ENCODE peak calls at places on chromosomes 4 and X, in five cellular contexts. One of them, this sample, is unnamed.

GRCh38 chrX:633655-634305 is 3.2 kb downstream of the SHOX start:
- DNase-seq in A549: no peak
- DNase-seq in fibroblast of lung: no peak
- DNase-seq in fibroblast of pulmonary artery: no peak
- DNase-seq in cardiac muscle cell: no peak
- DNase-seq in this sample: no peak

GRCh38 chr4:115201042-115201330 is 87.6 kb upstream of the NDST4 start:
- DNase-seq in cardiac muscle cell: no peak
- DNase-seq in A549: no peak
- DNase-seq in fibroblast of pulmonary artery: no peak
- DNase-seq in fibroblast of lung: no peak
- DNase-seq in this sample: no peak

GRCh38 chrX:70769659-70770232 is 138.8 kb downstream of the TEX11 start:
- DNase-seq in fibroblast of lung: peak; percentile 5
- DNase-seq in fibroblast of pulmonary artery: peak; percentile 14
- DNase-seq in A549: peak; percentile 7
- DNase-seq in cardiac muscle cell: peak; percentile 2
- DNase-seq in this sample: no peak

GRCh38 chr4:105422207-105422920 is 51.5 kb downstream of the PPA2 start:
- DNase-seq in cardiac muscle cell: no peak
- DNase-seq in fibroblast of pulmonary artery: no peak
- DNase-seq in fibroblast of lung: no peak
- DNase-seq in A549: no peak
- DNase-seq in this sample: no peak

GRCh38 chr4:70473691-70474090 is 1.7 kb downstream of the MUC7 start:
- DNase-seq in fibroblast of pulmonary artery: no peak
- DNase-seq in cardiac muscle cell: no peak
- DNase-seq in fibroblast of lung: peak; percentile 3
- DNase-seq in A549: no peak
- DNase-seq in this sample: no peak

GRCh38 chrX:18354369-18355329 is at the start of gene SCML2:
- DNase-seq in cardiac muscle cell: peak; percentile 38
- DNase-seq in fibroblast of lung: peak; percentile 46
- DNase-seq in fibroblast of pulmonary artery: peak; percentile 25
- DNase-seq in A549: peak; percentile 21
- DNase-seq in this sample: peak; percentile 32

GRCh38 chrX:67384403-67384802 is 159.4 kb upstream of the AR start:
- DNase-seq in fibroblast of lung: no peak
- DNase-seq in cardiac muscle cell: no peak
- DNase-seq in fibroblast of pulmonary artery: no peak
- DNase-seq in A549: no peak
- DNase-seq in this sample: no peak

GRCh38 chrX:57227691-57228090 is 58.8 kb upstream of the FAAH2 start:
- DNase-seq in fibroblast of lung: no peak
- DNase-seq in fibroblast of pulmonary artery: no peak
- DNase-seq in cardiac muscle cell: no peak
- DNase-seq in A549: no peak
- DNase-seq in this sample: no peak

GRCh38 chr4:1869530-1870327 is 1.5 kb upstream of the NSD2 start:
- DNase-seq in fibroblast of pulmonary artery: no peak
- DNase-seq in cardiac muscle cell: no peak
- DNase-seq in A549: no peak
- DNase-seq in fibroblast of lung: no peak
- DNase-seq in this sample: no peak

GRCh38 chrX:40953369-40953768 is 131.9 kb upstream of the USP9X start:
- DNase-seq in fibroblast of lung: no peak
- DNase-seq in cardiac muscle cell: no peak
- DNase-seq in fibroblast of pulmonary artery: no peak
- DNase-seq in A549: no peak
- DNase-seq in this sample: no peak

GRCh38 chr4:124642846-124643245 is 69.7 kb downstream of the ANKRD50 start:
- DNase-seq in A549: no peak
- DNase-seq in fibroblast of pulmonary artery: no peak
- DNase-seq in fibroblast of lung: no peak
- DNase-seq in cardiac muscle cell: no peak
- DNase-seq in this sample: no peak

GRCh38 chrX:140712413-140713173 is 3.0 kb downstream of the LINC00632 start:
- DNase-seq in fibroblast of lung: peak; percentile 89
- DNase-seq in A549: peak; percentile 1
- DNase-seq in cardiac muscle cell: peak; percentile 79
- DNase-seq in fibroblast of pulmonary artery: peak; percentile 75
- DNase-seq in this sample: peak; percentile 34

GRCh38 chr4:34720563-34720962 is 1523.8 kb downstream of the ARAP2 start:
- DNase-seq in fibroblast of pulmonary artery: peak; percentile 74
- DNase-seq in fibroblast of lung: peak; percentile 77
- DNase-seq in cardiac muscle cell: peak; percentile 65
- DNase-seq in A549: peak; percentile 3
- DNase-seq in this sample: peak; percentile 52

GRCh38 chr4:106329027-106329618 is 12.8 kb downstream of the AIMP1 start:
- DNase-seq in cardiac muscle cell: peak; percentile 61
- DNase-seq in A549: peak; percentile 18
- DNase-seq in fibroblast of pulmonary artery: peak; percentile 67
- DNase-seq in fibroblast of lung: peak; percentile 60
- DNase-seq in this sample: peak; percentile 69

GRCh38 chr4:17132226-17132625 is 233.8 kb upstream of the LDB2 start:
- DNase-seq in fibroblast of pulmonary artery: no peak
- DNase-seq in fibroblast of lung: peak; percentile 52
- DNase-seq in A549: no peak
- DNase-seq in cardiac muscle cell: no peak
- DNase-seq in this sample: peak; percentile 31

GRCh38 chrX:27600686-27601085 is 10.5 kb downstream of the DCAF8L2 start:
- DNase-seq in cardiac muscle cell: no peak
- DNase-seq in fibroblast of lung: peak; percentile 3
- DNase-seq in A549: no peak
- DNase-seq in fibroblast of pulmonary artery: peak; percentile 55
- DNase-seq in this sample: no peak

GRCh38 chr4:622996-623913 is 2.1 kb upstream of the PDE6B start:
- DNase-seq in cardiac muscle cell: no peak
- DNase-seq in A549: no peak
- DNase-seq in fibroblast of pulmonary artery: no peak
- DNase-seq in fibroblast of lung: no peak
- DNase-seq in this sample: no peak

GRCh38 chrX:150848914-150849365 is 49.5 kb downstream of the CD99L2 start:
- DNase-seq in fibroblast of lung: no peak
- DNase-seq in cardiac muscle cell: peak; percentile 29
- DNase-seq in A549: peak; percentile 62
- DNase-seq in fibroblast of pulmonary artery: no peak
- DNase-seq in this sample: no peak

GRCh38 chrX:150982235-150982785 is 825 bp upstream of the HMGB3 start:
- DNase-seq in cardiac muscle cell: no peak
- DNase-seq in A549: no peak
- DNase-seq in fibroblast of lung: no peak
- DNase-seq in fibroblast of pulmonary artery: no peak
- DNase-seq in this sample: no peak

GRCh38 chr4:153497091-153497531 is 31.0 kb downstream of the TMEM131L start:
- DNase-seq in cardiac muscle cell: peak; percentile 37
- DNase-seq in A549: no peak
- DNase-seq in fibroblast of lung: no peak
- DNase-seq in fibroblast of pulmonary artery: peak; percentile 57
- DNase-seq in this sample: no peak

GRCh38 chr4:130080872-130081451 is 985.0 kb downstream of the C4orf33 start:
- DNase-seq in cardiac muscle cell: no peak
- DNase-seq in fibroblast of pulmonary artery: no peak
- DNase-seq in fibroblast of lung: no peak
- DNase-seq in A549: no peak
- DNase-seq in this sample: no peak

GRCh38 chr4:122537388-122538135 is 81.0 kb upstream of the IL2 start:
- DNase-seq in fibroblast of lung: no peak
- DNase-seq in A549: no peak
- DNase-seq in cardiac muscle cell: no peak
- DNase-seq in fibroblast of pulmonary artery: no peak
- DNase-seq in this sample: no peak

GRCh38 chrX:48616575-48616974 is 19.3 kb downstream of the WDR13 start:
- DNase-seq in cardiac muscle cell: peak; percentile 54
- DNase-seq in A549: no peak
- DNase-seq in fibroblast of lung: peak; percentile 48
- DNase-seq in fibroblast of pulmonary artery: no peak
- DNase-seq in this sample: no peak

GRCh38 chrX:23773601-23774175 is 9.3 kb upstream of the SAT1 start:
- DNase-seq in fibroblast of pulmonary artery: no peak
- DNase-seq in cardiac muscle cell: no peak
- DNase-seq in fibroblast of lung: no peak
- DNase-seq in A549: no peak
- DNase-seq in this sample: no peak

GRCh38 chr4:16583764-16584163 is 314.7 kb downstream of the LDB2 start:
- DNase-seq in cardiac muscle cell: peak; percentile 29
- DNase-seq in A549: no peak
- DNase-seq in fibroblast of pulmonary artery: peak; percentile 17
- DNase-seq in fibroblast of lung: no peak
- DNase-seq in this sample: peak; percentile 38

GRCh38 chrX:49191033-49191871 is 5.1 kb upstream of the PRICKLE3 start:
- DNase-seq in fibroblast of lung: peak; percentile 100
- DNase-seq in cardiac muscle cell: peak; percentile 99
- DNase-seq in A549: peak; percentile 95
- DNase-seq in fibroblast of pulmonary artery: peak; percentile 100
- DNase-seq in this sample: peak; percentile 100

GRCh38 chrX:153828308-153828707 is 2.0 kb downstream of the PDZD4 start:
- DNase-seq in fibroblast of lung: no peak
- DNase-seq in A549: no peak
- DNase-seq in fibroblast of pulmonary artery: no peak
- DNase-seq in cardiac muscle cell: peak; percentile 14
- DNase-seq in this sample: no peak

GRCh38 chrX:153828723-153829548 is 1.4 kb downstream of the PDZD4 start:
- DNase-seq in cardiac muscle cell: peak; percentile 15
- DNase-seq in fibroblast of lung: no peak
- DNase-seq in A549: no peak
- DNase-seq in fibroblast of pulmonary artery: no peak
- DNase-seq in this sample: peak; percentile 1

GRCh38 chrX:153830632-153831434 is 489 bp upstream of the PDZD4 start:
- DNase-seq in fibroblast of lung: no peak
- DNase-seq in cardiac muscle cell: no peak
- DNase-seq in fibroblast of pulmonary artery: no peak
- DNase-seq in A549: no peak
- DNase-seq in this sample: no peak

GRCh38 chrX:153829799-153830631 is at the start of gene PDZD4:
- DNase-seq in A549: no peak
- DNase-seq in fibroblast of pulmonary artery: no peak
- DNase-seq in cardiac muscle cell: no peak
- DNase-seq in fibroblast of lung: no peak
- DNase-seq in this sample: no peak

GRCh38 chrX:153829549-153829798 is 870 bp downstream of the PDZD4 start:
- DNase-seq in A549: no peak
- DNase-seq in fibroblast of lung: no peak
- DNase-seq in fibroblast of pulmonary artery: no peak
- DNase-seq in cardiac muscle cell: no peak
- DNase-seq in this sample: no peak
- H3K4me3 ChIP-seq in A549: peak overlapping the region; percentile 60
- H3K4me3 ChIP-seq in fibroblast of lung: no peak overlapping the region
- H3K4me3 ChIP-seq in fibroblast of pulmonary artery: no peak overlapping the region
- H3K4me3 ChIP-seq in cardiac muscle cell: peak overlapping the region; percentile 3
- H3K4me3 ChIP-seq in this sample: no peak overlapping the region

DNA sequence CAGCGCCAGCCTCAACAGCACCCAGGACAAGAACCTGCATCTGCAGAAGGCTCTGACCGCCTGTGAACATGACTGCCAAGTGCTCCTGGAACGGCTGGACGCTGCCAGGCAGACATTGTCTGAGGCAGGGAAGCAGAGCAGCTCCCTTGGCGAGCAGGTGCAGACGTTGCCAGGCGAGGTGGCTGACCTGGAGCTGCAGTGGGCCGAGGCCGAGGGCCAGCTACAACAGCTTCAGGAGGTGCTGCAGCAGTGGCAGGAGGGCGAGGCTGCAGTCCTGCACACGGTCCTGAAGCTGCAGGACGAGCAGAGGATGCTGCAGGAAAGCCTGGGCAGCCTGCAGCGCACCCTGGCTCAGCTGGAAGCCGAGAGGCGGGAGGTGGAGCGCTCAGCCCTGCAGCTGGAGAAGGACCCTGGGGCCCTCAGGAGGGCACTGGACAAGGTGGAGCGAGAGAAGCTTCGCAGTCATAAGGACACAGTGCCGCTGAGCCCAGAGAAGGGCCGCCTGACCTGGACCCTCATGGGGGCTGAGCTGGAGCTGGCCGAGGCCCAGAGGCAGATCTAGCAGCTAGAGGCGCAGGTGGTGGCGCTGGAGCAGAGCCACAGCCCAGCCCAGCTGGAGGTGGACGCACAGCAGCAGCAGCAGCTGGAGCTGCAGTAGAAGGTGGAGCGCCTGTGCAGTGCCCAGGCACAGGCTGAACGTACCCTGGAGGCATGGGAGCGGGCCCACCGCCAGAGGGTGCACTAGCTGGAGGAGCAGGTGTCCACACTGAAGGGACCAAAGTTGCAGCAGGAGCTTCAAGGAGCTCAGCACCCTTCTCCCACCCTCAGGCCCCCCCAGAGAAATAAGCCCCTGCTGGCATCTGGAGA is 16.4 kb downstream of the SMIM10L2A start:
- DNase-seq in cardiac muscle cell: no peak
- DNase-seq in fibroblast of pulmonary artery: no peak
- DNase-seq in A549: no peak
- DNase-seq in fibroblast of lung: no peak
- DNase-seq in this sample: no peak
- TF ChIP-seq CTCF in cardiac muscle cell: no peak
- TF ChIP-seq CTCF in fibroblast of pulmonary artery: no peak
- TF ChIP-seq CTCF in A549: peak; percentile 14
- TF ChIP-seq CTCF in fibroblast of lung: no peak
- TF ChIP-seq CTCF in this sample: no peak

GRCh38 chr4:163157157-163157556 is 9.5 kb downstream of the NAF1 start:
- DNase-seq in fibroblast of pulmonary artery: peak; percentile 26
- DNase-seq in cardiac muscle cell: no peak
- DNase-seq in fibroblast of lung: peak; percentile 42
- DNase-seq in A549: no peak
- DNase-seq in this sample: peak; percentile 67
- H3K4me3 ChIP-seq in fibroblast of pulmonary artery: no peak overlapping the region
- H3K4me3 ChIP-seq in cardiac muscle cell: no peak overlapping the region
- H3K4me3 ChIP-seq in fibroblast of lung: peak overlapping the region; percentile 20
- H3K4me3 ChIP-seq in A549: no peak overlapping the region
- H3K4me3 ChIP-seq in this sample: no peak overlapping the region

GRCh38 chr4:121054373-121054772 is 18.0 kb downstream of the NDNF start:
- DNase-seq in cardiac muscle cell: no peak
- DNase-seq in fibroblast of pulmonary artery: no peak
- DNase-seq in A549: no peak
- DNase-seq in fibroblast of lung: no peak
- DNase-seq in this sample: no peak

GRCh38 chr4:121053601-121054143 is 18.7 kb downstream of the NDNF start:
- DNase-seq in fibroblast of pulmonary artery: peak; percentile 53
- DNase-seq in cardiac muscle cell: no peak
- DNase-seq in A549: no peak
- DNase-seq in fibroblast of lung: no peak
- DNase-seq in this sample: peak; percentile 72

GRCh38 chr4:121048165-121048564 is 24.2 kb downstream of the NDNF start:
- DNase-seq in A549: no peak
- DNase-seq in fibroblast of pulmonary artery: no peak
- DNase-seq in cardiac muscle cell: no peak
- DNase-seq in fibroblast of lung: no peak
- DNase-seq in this sample: no peak

GRCh38 chr4:121049072-121049599 is 23.2 kb downstream of the NDNF start:
- DNase-seq in fibroblast of pulmonary artery: peak; percentile 66
- DNase-seq in A549: no peak
- DNase-seq in fibroblast of lung: no peak
- DNase-seq in cardiac muscle cell: no peak
- DNase-seq in this sample: no peak

DNA sequence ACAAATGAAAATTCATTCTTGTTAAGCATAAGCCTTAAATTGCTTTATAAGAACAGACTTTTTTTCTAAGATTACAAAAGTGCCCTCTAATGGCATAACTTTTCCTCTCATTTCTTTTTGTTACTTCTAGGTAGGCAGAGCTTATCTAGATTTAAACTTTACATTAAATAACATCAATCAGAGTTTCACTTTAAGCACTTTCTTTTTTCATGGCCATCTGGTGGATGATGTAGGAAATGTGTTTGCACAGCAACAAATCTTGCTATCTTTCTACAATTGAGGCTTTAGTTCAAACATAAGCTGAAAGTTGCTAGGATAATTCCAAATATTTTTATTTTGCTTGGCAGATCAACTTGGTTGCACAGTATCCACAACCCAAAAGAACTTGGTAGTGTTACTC is 22.1 kb downstream of the NDNF start:
- DNase-seq in A549: no peak
- DNase-seq in fibroblast of lung: peak; percentile 47
- DNase-seq in fibroblast of pulmonary artery: no peak
- DNase-seq in cardiac muscle cell: no peak
- DNase-seq in this sample: no peak
- TF ChIP-seq CTCF in A549: no peak
- TF ChIP-seq CTCF in fibroblast of lung: peak; percentile 31
- TF ChIP-seq CTCF in fibroblast of pulmonary artery: peak; percentile 32
- TF ChIP-seq CTCF in cardiac muscle cell: peak; percentile 26
- TF ChIP-seq CTCF in this sample: peak; percentile 44